ENCODE peak calls at places on chromosomes 7 and 10, in seven cellular contexts. H is dorsolateral prefrontal cortex, E is OCI-LY7, B is C1 segment of cervical spinal cord, I is putamen, N is aorta, Q is ELR. L is an unnamed sample.

GRCh38 chr10:116538461-116538860 is 7.3 kb upstream of the PNLIP start:
- DNase-seq in B (no peak), N (no peak), E (no peak), H (no peak), Q (peak), I (no peak), L (no peak)

GRCh38 chr7:130781346-130781745 is 47.3 kb upstream of the KLF14 start:
- DNase-seq in H (no peak), Q (no peak), B (no peak), I (no peak), E (no peak), N (no peak), L (no peak)

GRCh38 chr7:152899482-152900166 is 140.1 kb downstream of the ACTR3B start:
- DNase-seq in I (no peak), B (no peak), N (no peak), E (no peak), Q (no peak), H (no peak), L (no peak)

GRCh38 chr10:10193848-10194247 is 823.8 kb upstream of the CELF2 start:
- DNase-seq in E (no peak), H (no peak), N (no peak), B (no peak), Q (no peak), I (no peak), L (no peak)

GRCh38 chr7:50832744-50833143 is 50.0 kb upstream of the GRB10 start:
- DNase-seq in I (no peak), E (no peak), N (no peak), B (no peak), Q (peak), H (no peak), L (no peak)

GRCh38 chr10:95254629-95255028 is 36.2 kb downstream of the PDLIM1 start:
- DNase-seq in B (no peak), N (no peak), H (no peak), E (no peak), I (no peak), Q (peak), L (no peak)

GRCh38 chr7:1848911-1849311 is 178.8 kb downstream of the ELFN1 start:
- DNase-seq in B (no peak), Q (no peak), I (no peak), E (no peak), H (no peak), N (peak), L (no peak)

GRCh38 chr7:155213955-155214327 is 83.7 kb upstream of the INSIG1 start:
- DNase-seq in N (peak), Q (no peak), B (no peak), H (no peak), E (no peak), I (no peak), L (no peak)

GRCh38 chr10:60336901-60337630 is 52.6 kb downstream of the ANK3 start:
- DNase-seq in N (no peak), Q (no peak), E (no peak), H (no peak), I (no peak), B (no peak), L (no peak)

GRCh38 chr7:155984609-155985405 is 172.5 kb upstream of the SHH start:
- DNase-seq in H (no peak), N (no peak), E (no peak), B (no peak), I (no peak), Q (no peak), L (no peak)

GRCh38 chr7:36784991-36785940 is 61.0 kb upstream of the AOAH start:
- DNase-seq in Q (no peak), E (no peak), N (no peak), H (no peak), B (no peak), I (peak), L (no peak)

GRCh38 chr7:46229409-46229808 is 308.3 kb upstream of the IGFBP3 start:
- DNase-seq in I (no peak), N (no peak), B (no peak), E (no peak), Q (peak), H (no peak), L (no peak)

GRCh38 chr10:102657451-102657850 is 13.2 kb downstream of the TRIM8 start:
- DNase-seq in H (no peak), B (no peak), Q (no peak), E (no peak), I (no peak), N (no peak), L (no peak)

GRCh38 chr7:2146676-2147472 is 85.9 kb downstream of the MAD1L1 start:
- DNase-seq in B (no peak), N (no peak), I (no peak), H (no peak), E (no peak), Q (no peak), L (no peak)

GRCh38 chr7:1555813-1556540 is at the start of gene TMEM184A:
- DNase-seq in H (no peak), N (no peak), B (no peak), I (no peak), E (peak), Q (peak), L (no peak)

GRCh38 chr7:151634643-151635042 is 114.9 kb upstream of the RHEB start:
- DNase-seq in Q (no peak), N (no peak), E (no peak), I (no peak), B (no peak), H (no peak), L (no peak)

GRCh38 chr7:155084021-155084420 is 13.9 kb downstream of the HTR5A start:
- DNase-seq in I (no peak), Q (no peak), E (no peak), H (no peak), B (no peak), N (no peak), L (no peak)

GRCh38 chr10:133459454-133460207 is 5.9 kb downstream of the SCART1 start:
- DNase-seq in N (no peak), Q (no peak), I (no peak), B (no peak), H (no peak), E (no peak), L (no peak)

GRCh38 chr10:101292194-101293006 is 61.6 kb upstream of the BTRC start:
- DNase-seq in Q (peak), B (peak), H (peak), E (no peak), I (peak), N (no peak), L (no peak)

GRCh38 chr7:92293887-92294616 is 48.3 kb downstream of the ANKIB1 start:
- DNase-seq in H (no peak), I (no peak), B (no peak), Q (no peak), E (no peak), N (no peak), L (no peak)

GRCh38 chr10:51469666-51470065 is 229.7 kb downstream of the CSTF2T start:
- DNase-seq in B (no peak), Q (no peak), H (no peak), E (no peak), N (no peak), I (no peak), L (no peak)

GRCh38 chr10:29392376-29393021 is 103.6 kb downstream of the LYZL1 start:
- DNase-seq in H (no peak), B (peak), Q (peak), I (peak), N (no peak), E (peak), L (peak)

GRCh38 chr7:78095549-78095948 is 297.0 kb downstream of the PHTF2 start:
- DNase-seq in B (no peak), N (no peak), I (no peak), H (no peak), E (no peak), Q (peak), L (no peak)

GRCh38 chr10:9545073-9545472 is 1472.6 kb upstream of the CELF2 start:
- DNase-seq in B (no peak), E (no peak), H (no peak), N (no peak), Q (no peak), I (no peak), L (no peak)

GRCh38 chr7:55202150-55202913 is 162.8 kb upstream of the LANCL2 start:
- DNase-seq in I (no peak), N (no peak), H (no peak), Q (no peak), E (no peak), B (no peak), L (no peak)

GRCh38 chr10:77328272-77328816 is 309.3 kb downstream of the KCNMA1 start:
- DNase-seq in Q (peak), I (no peak), B (no peak), E (peak), H (no peak), N (no peak), L (no peak)

GRCh38 chr10:37992083-37992482 is 15.6 kb upstream of the ZNF25 start:
- DNase-seq in B (no peak), I (no peak), E (no peak), H (no peak), Q (peak), N (no peak), L (no peak)

GRCh38 chr10:8137726-8138125 is 83.2 kb downstream of the GATA3 start:
- DNase-seq in H (no peak), N (no peak), B (no peak), Q (no peak), I (no peak), E (no peak), L (no peak)

GRCh38 chr7:102432476-102433318 is 678 bp upstream of the ORAI2 start:
- DNase-seq in Q (no peak), N (no peak), B (no peak), I (no peak), E (peak), H (no peak), L (no peak)

GRCh38 chr7:101558742-101559325 is 70.3 kb downstream of the MYL10 start:
- DNase-seq in I (no peak), H (no peak), B (no peak), Q (no peak), E (peak), N (no peak), L (no peak)

GRCh38 chr7:66682350-66683093 is 53.8 kb downstream of the KCTD7 start:
- DNase-seq in Q (peak), B (no peak), N (peak), E (peak), I (no peak), H (no peak), L (no peak)

GRCh38 chr10:11018426-11018818 is 750 bp downstream of the CELF2 start:
- DNase-seq in E (no peak), H (no peak), I (no peak), N (peak), Q (no peak), B (no peak), L (peak)